ENCODE peak calls at places on chromosome 13, in seven cellular contexts. M is ascending aorta, R is fibroblast of the aortic adventitia, L is IMR-90, A is AG09319, F is progenitor cell of endocrine pancreas, G is osteocyte. Q is an unnamed sample.

GRCh38 chr13:63651394-63651793 is 2235.7 kb upstream of the PCDH20 start:
- DNase-seq in M (no peak), R (no peak), L (no peak), A (no peak), F (no peak), G (no peak), Q (no peak)

GRCh38 chr13:110989331-110989730 is 74.5 kb upstream of the ANKRD10 start:
- DNase-seq in M (no peak), R (no peak), L (peak; percentile 33), A (no peak), F (no peak), G (no peak), Q (no peak)

GRCh38 chr13:41326661-41327060 is 15.6 kb downstream of the NAA16 start:
- DNase-seq in M (no peak), R (no peak), L (no peak), A (no peak), F (no peak), G (no peak), Q (no peak)

GRCh38 chr13:98155475-98156111 is 12.7 kb downstream of the FARP1 start:
- DNase-seq in M (no peak), R (peak; percentile 53), L (peak; percentile 91), A (no peak), F (no peak), G (no peak), Q (no peak)

GRCh38 chr13:74070065-74070464 is 64.1 kb downstream of the KLF12 start:
- DNase-seq in M (no peak), R (no peak), L (no peak), A (no peak), F (no peak), G (no peak), Q (no peak)

GRCh38 chr13:106595623-106596022 is 27.7 kb upstream of the ARGLU1 start:
- DNase-seq in M (no peak), R (no peak), L (no peak), A (no peak), F (no peak), G (no peak), Q (no peak)

GRCh38 chr13:77896536-77896935 is 22.1 kb downstream of the EDNRB start:
- DNase-seq in M (peak; percentile 62), R (peak; percentile 88), L (peak; percentile 32), A (no peak), F (no peak), G (no peak), Q (no peak)

GRCh38 chr13:95007322-95007721 is 293.9 kb downstream of the ABCC4 start:
- DNase-seq in M (no peak), R (no peak), L (no peak), A (no peak), F (no peak), G (no peak), Q (no peak)

GRCh38 chr13:31089649-31090048 is 72.1 kb downstream of the HSPH1 start:
- DNase-seq in M (peak; percentile 41), R (no peak), L (no peak), A (no peak), F (no peak), G (no peak), Q (no peak)

GRCh38 chr13:113769106-113769505 is 10.1 kb downstream of the TMEM255B start:
- DNase-seq in M (no peak), R (no peak), L (no peak), A (no peak), F (no peak), G (no peak), Q (no peak)

GRCh38 chr13:98056839-98057410 is 86.0 kb upstream of the FARP1 start:
- DNase-seq in M (no peak), R (no peak), L (no peak), A (no peak), F (no peak), G (no peak), Q (no peak)

GRCh38 chr13:107370036-107370785 is 802.3 kb upstream of the ARGLU1 start:
- DNase-seq in M (no peak), R (peak; percentile 56), L (peak; percentile 90), A (no peak), F (no peak), G (no peak), Q (no peak)

GRCh38 chr13:93325303-93326297 is 99.0 kb downstream of the GPC6 start:
- DNase-seq in M (no peak), R (no peak), L (no peak), A (no peak), F (no peak), G (no peak), Q (no peak)

GRCh38 chr13:63435668-63436275 is 2020.1 kb upstream of the PCDH20 start:
- DNase-seq in M (no peak), R (peak; percentile 92), L (peak; percentile 100), A (peak; percentile 71), F (no peak), G (no peak), Q (no peak)

GRCh38 chr13:110600261-110600819 is 15.0 kb upstream of the NAXD start:
- DNase-seq in M (no peak), R (no peak), L (no peak), A (no peak), F (no peak), G (no peak), Q (no peak)

GRCh38 chr13:71578048-71578447 is 289.0 kb downstream of the DACH1 start:
- DNase-seq in M (no peak), R (no peak), L (no peak), A (no peak), F (no peak), G (no peak), Q (no peak)
- TF ChIP-seq CTCF in M (no peak), R (no peak), L (no peak), A (no peak), F (no peak), G (no peak), Q (no peak)

DNA sequence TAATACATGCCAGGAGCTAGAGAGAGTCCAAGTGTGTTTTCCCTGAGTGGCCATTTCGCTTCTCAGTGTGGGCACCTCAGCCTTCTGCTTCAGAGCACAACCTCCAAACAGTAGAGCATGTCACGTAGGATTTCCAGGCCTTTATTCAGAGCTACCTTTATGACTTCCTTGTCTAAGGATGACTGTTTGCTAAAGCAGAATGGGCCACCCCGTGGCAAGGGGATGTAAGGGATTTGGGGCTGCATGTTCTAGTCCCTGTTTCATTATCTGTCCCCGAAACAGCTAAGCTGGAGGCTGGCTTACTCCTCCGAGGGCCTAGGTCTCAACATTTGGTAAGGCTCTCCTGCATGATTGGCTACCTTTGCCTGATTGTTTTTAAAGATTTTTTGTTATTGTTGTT is 6.0 kb downstream of the RNASEH2B start:
- DNase-seq in M (no peak), R (no peak), L (no peak), A (no peak), F (no peak), G (no peak), Q (no peak)
- TF ChIP-seq CTCF in M (no peak), R (no peak), L (no peak), A (no peak), F (no peak), G (no peak), Q (no peak)

GRCh38 chr13:27619093-27619705 is 1.1 kb downstream of the LNX2 start:
- DNase-seq in M (no peak), R (peak; percentile 76), L (peak; percentile 55), A (no peak), F (no peak), G (no peak), Q (no peak)
- TF ChIP-seq CTCF in M (no peak), R (no peak), L (no peak), A (no peak), F (no peak), G (no peak), Q (no peak)

DNA sequence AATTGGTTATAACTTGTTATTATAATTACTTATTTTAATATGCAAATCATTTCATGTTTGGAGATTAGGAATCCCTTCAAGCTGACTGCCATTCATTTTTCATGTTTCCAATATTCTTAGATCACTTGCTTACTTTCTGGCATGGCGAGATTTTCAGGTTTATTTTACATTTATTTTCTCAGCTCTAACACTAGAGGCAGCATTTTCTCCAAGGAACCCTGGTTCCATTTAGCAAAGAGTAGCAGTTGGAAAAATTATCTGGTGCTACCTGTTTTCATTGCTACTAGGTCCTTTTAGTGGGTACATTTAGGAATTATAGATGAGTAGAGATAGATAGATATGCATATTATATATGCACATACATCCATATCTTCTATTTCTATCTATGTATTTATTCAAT is 90.9 kb upstream of the TRPC4 start:
- DNase-seq in M (no peak), R (no peak), L (peak; percentile 1), A (no peak), F (no peak), G (no peak), Q (no peak)
- TF ChIP-seq CTCF in M (no peak), R (peak; percentile 21), L (peak; percentile 16), A (no peak), F (peak; percentile 35), G (peak; percentile 33), Q (no peak)

DNA sequence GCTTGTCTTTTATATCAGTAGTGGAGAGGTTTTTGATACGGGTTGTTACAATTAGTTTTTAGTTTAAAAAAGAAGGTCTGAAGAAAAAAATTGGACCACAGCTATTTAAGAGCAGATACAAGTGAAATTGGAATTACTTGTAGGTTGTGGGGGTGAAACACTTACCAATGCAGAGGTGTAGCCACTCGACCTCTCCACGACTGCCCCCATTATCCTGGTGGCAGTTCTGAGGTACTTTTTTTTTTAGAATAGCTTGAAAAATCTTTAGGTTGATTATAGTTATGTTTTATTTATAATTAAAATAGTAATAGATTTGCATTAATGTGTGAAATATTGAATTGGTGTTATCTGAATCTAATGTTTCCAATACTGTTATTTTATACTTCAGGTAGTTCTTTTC is 60.7 kb downstream of the PAN3 start:
- DNase-seq in M (no peak), R (no peak), L (no peak), A (no peak), F (no peak), G (no peak), Q (no peak)
- TF ChIP-seq CTCF in M (no peak), R (peak; percentile 24), L (no peak), A (no peak), F (peak; percentile 18), G (no peak), Q (no peak)

DNA sequence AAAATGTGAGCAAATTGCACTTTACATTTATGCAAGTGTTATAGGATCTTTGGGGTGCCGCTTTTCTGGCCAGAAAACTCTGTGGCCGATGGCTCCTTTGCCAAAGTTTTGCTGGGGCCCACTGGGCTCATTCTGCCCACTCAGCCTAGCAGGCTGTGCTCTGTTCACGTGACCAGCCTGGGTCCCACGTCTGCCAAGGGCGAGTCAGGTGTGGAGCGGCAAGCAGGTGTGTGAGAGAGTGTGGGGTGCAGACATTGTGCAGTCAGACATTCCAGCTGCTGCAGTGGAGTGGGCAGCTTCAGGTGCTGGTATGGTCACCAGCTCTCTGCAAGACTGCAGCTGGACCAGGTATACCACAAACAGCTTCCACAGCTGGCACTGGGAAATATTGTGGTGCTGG is 2305.7 kb downstream of the PCDH9 start:
- DNase-seq in M (no peak), R (no peak), L (no peak), A (no peak), F (no peak), G (no peak), Q (no peak)
- TF ChIP-seq CTCF in M (no peak), R (no peak), L (no peak), A (no peak), F (no peak), G (no peak), Q (no peak)

Q was measured in activated B cell treated with CpG ODN at 0.5 μM for 24 hours.